ENCODE peak calls at places on chromosomes 4 and X, in four cellular contexts. S is SK-N-SH, H is H1, F is HepG2. M is an unnamed sample.

GRCh38 chr4:5890063-5890727 is 2.7 kb downstream of the CRMP1 start:
- DNase-seq in F (no peak), S (peak), H (peak), M (no peak)

GRCh38 chr4:187059031-187059430 is 335.4 kb upstream of the FAT1 start:
- DNase-seq in S (no peak), F (no peak), H (no peak), M (no peak)

GRCh38 chr4:146638801-146639351 is at the start of gene POU4F2:
- DNase-seq in S (peak), F (no peak), H (peak), M (no peak)

GRCh38 chr4:86961605-86962295 is 26.9 kb downstream of the AFF1 start:
- DNase-seq in H (no peak), F (no peak), S (no peak), M (peak)

GRCh38 chrX:17706676-17707075 is 30.6 kb upstream of the SCML1 start:
- DNase-seq in F (peak), S (no peak), H (no peak), M (no peak)

GRCh38 chr4:127212701-127213100 is 420.1 kb upstream of the INTU start:
- DNase-seq in H (no peak), F (no peak), S (no peak), M (no peak)

GRCh38 chr4:21469438-21470032 is 479.0 kb downstream of the KCNIP4 start:
- DNase-seq in S (peak), H (no peak), F (peak), M (no peak)

GRCh38 chrX:107823456-107823855 is 2.2 kb upstream of the MID2 start:
- DNase-seq in F (no peak), S (no peak), H (no peak), M (no peak)

GRCh38 chr4:140717313-140717712 is 38.9 kb downstream of the TBC1D9 start:
- DNase-seq in S (no peak), F (no peak), H (no peak), M (no peak)

DNA sequence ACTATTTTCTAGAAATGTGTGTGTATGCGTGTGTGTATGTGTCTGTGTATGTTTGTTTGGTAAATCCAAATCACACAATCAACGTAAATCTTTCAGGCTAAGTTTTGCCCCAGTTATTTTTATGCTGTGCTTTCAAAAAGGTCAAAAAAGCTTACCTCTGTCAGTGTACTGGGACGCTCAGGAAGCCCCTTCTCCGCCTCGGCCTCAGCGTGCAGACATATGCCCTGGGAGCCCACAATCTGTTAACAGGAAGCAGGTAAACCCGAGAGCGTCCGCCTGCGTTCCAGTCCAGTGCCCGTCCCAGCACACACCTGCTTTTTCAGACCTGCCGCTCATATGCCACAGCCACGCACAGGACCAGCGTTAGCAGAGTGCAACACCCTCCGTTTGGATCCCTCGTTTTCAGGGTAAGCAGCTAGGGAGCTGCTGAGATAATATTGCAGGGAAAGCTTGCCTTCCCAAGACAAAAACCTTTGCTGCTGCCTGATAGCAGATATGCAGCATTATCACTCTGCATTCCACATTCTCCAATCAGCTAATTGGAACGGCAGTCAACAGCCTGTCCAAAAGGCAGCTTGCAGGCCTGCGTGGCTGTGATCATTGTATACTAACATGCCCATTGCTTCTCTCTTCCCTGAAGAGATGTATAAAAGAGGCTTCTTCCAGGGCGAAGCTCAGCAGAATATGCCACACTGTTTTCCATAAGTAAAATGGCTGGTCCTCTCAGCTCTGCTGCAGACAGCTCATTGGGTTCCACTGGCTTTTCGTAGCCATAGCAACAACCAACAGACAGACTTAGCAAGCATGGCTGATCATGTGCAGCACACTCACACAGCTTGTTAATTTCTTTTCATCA is at the start of gene SORBS2:
- DNase-seq in S (peak), H (no peak), F (peak), M (peak)
- TF ChIP-seq POLR2AphosphoS5 in S (no peak), H (no peak), F (no peak), M (no peak)

GRCh38 chr4:104501290-104501689 is 6.6 kb upstream of the CXXC4 start:
- DNase-seq in S (no peak), H (no peak), F (no peak), M (no peak)
- TF ChIP-seq TCF12 in S (no peak), H (no peak), F (no peak), M (no peak)

GRCh38 chr4:132498215-132498614 is 650.9 kb upstream of the PCDH10 start:
- DNase-seq in S (no peak), F (no peak), H (no peak), M (no peak)

GRCh38 chr4:132504438-132504837 is 644.7 kb upstream of the PCDH10 start:
- DNase-seq in S (no peak), F (no peak), H (no peak), M (no peak)

GRCh38 chr4:132506568-132506967 is 642.5 kb upstream of the PCDH10 start:
- DNase-seq in F (no peak), H (no peak), S (no peak), M (no peak)

DNA sequence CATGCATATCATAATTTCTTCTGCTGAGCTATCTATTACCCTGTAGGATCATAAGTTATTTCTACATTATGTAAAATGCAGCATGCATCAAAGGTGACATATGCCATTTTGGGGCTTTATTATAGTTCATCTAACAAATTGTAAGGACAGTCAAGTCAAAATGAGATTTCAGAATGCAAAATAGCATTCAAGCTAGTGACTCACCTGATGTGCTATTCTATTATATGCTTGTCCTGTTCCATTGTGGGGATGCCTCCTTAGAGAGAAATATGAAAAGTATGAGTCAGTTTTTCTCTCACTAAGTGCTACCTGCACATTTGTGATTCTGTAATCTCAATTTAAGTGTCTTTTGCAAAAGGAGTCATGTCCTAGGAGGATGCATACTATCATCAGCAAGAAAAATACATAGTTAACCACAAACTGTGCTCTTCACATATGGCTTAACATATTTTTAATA is 647.0 kb upstream of the PCDH10 start:
- DNase-seq in S (no peak), H (no peak), F (no peak), M (no peak)
- TF ChIP-seq POLR2AphosphoS5 in S (no peak), H (no peak), F (no peak), M (no peak)

DNA sequence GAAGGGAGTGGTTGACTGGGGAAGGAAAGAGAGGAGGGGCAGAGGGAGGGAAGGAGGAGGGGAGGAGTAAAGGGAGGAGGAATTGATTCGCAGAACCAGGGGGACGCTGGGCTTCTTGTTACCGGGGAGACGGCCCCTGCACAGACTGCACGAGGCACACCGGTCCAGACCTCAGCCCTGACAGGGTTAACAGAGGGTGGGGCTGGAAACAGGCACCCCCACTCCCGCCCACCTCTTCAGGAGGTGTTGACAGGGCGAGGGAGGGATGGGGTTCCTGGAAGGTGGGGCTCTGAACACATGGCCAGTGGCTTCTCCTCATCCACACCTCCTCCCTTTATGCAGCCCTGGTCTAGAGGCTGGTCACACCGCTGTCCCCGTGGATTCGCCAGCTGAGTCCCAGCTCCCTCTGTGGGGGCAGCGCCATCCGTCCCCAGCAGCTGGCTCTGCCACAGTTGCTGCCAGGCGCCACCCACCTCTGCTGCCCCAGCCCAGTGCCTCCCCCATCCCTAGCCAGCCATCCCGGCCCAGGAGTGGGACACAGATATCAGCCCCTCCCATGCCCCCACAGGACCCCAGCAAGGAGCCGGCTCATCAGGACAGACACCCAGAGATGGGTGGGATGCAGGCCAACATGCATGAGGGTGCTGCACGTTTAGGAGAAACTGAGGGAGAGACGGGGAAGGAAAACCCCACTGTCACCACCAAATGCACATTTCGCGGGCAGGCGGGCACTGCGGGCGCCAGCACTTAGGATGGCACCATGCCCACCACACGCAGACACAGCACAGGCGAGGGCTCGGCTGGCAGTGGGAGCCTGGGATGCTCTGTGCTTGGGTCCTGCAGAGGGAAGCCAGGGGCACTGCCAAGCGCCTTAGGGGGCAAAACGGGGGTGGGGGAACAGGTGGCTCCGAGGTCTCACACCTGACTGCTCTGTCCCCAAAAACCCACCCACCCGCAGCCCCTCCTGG is 87.6 kb downstream of the ABLIM2 start:
- DNase-seq in S (peak), H (no peak), F (no peak), M (no peak)
- TF ChIP-seq TCF12 in S (no peak), H (no peak), F (no peak), M (no peak)

GRCh38 chr4:887034-887763 is 44.9 kb downstream of the GAK start:
- DNase-seq in F (no peak), H (no peak), S (no peak), M (no peak)
- TF ChIP-seq POLR2AphosphoS5 in F (no peak), H (no peak), S (no peak), M (no peak)

M was measured in GM12878.